ENCODE peak calls at places on chromosomes 6 and 20, in ten cellular contexts. Z is B cell, I is breast epithelium, A is BE2C, R is tibial artery, S is foreskin fibroblast, D is IMR-90, T is neural crest cell, O is ascending aorta, P is MM.1S. J is an unnamed sample.

GRCh38 chr20:1857403-1857941 is 37.7 kb upstream of the SIRPA start:
- DNase-seq in Z (no peak), I (no peak), A (no peak), R (no peak), S (no peak), D (no peak), T (no peak), O (no peak), P (no peak), J (no peak)

GRCh38 chr6:148818939-148819575 is 72.2 kb downstream of the UST start:
- DNase-seq in Z (no peak), I (no peak), A (no peak), R (no peak), S (no peak), D (no peak), T (no peak), O (no peak), P (no peak), J (no peak)

GRCh38 chr6:167573461-167574215 is 248.8 kb downstream of the TTLL2 start:
- DNase-seq in Z (no peak), I (peak; percentile 30), A (no peak), R (peak; percentile 57), S (no peak), D (no peak), T (no peak), O (no peak), P (peak; percentile 7), J (no peak)

GRCh38 chr20:10672579-10673127 is 1.1 kb downstream of the JAG1 start:
- DNase-seq in Z (no peak), I (peak; percentile 56), A (peak; percentile 42), R (peak; percentile 58), S (peak; percentile 52), D (peak; percentile 67), T (peak; percentile 37), O (peak; percentile 81), P (peak; percentile 75), J (peak; percentile 77)

GRCh38 chr6:32203435-32204267 is 11.2 kb upstream of the GPSM3 start:
- DNase-seq in Z (no peak), I (no peak), A (no peak), R (no peak), S (no peak), D (no peak), T (no peak), O (no peak), P (no peak), J (no peak)

GRCh38 chr20:15673206-15673605 is 900.0 kb downstream of the KIF16B start:
- DNase-seq in Z (no peak), I (no peak), A (no peak), R (no peak), S (peak; percentile 60), D (peak; percentile 86), T (no peak), O (no peak), P (no peak), J (no peak)

GRCh38 chr6:33118525-33119123 is 42.8 kb downstream of the HLA-DPB1 start:
- DNase-seq in Z (no peak), I (no peak), A (no peak), R (no peak), S (peak; percentile 19), D (peak; percentile 49), T (no peak), O (no peak), P (peak; percentile 68), J (no peak)

GRCh38 chr20:24289737-24290481 is 179.5 kb upstream of the SYNDIG1 start:
- DNase-seq in Z (no peak), I (no peak), A (no peak), R (no peak), S (no peak), D (no peak), T (no peak), O (no peak), P (no peak), J (peak; percentile 58)

GRCh38 chr6:64220776-64221175 is 585.2 kb downstream of the PHF3 start:
- DNase-seq in Z (no peak), I (no peak), A (no peak), R (no peak), S (no peak), D (peak; percentile 42), T (no peak), O (no peak), P (no peak), J (no peak)

GRCh38 chr20:42401598-42401997 is 783.4 kb upstream of the CHD6 start:
- DNase-seq in Z (no peak), I (no peak), A (no peak), R (no peak), S (no peak), D (no peak), T (no peak), O (no peak), P (no peak), J (no peak)

GRCh38 chr20:46401478-46401860 is 4.9 kb downstream of the ELMO2 start:
- DNase-seq in Z (no peak), I (no peak), A (no peak), R (no peak), S (no peak), D (no peak), T (no peak), O (no peak), P (peak; percentile 79), J (peak; percentile 56)

GRCh38 chr20:5933802-5934436 is 16.4 kb downstream of the TRMT6 start:
- DNase-seq in Z (no peak), I (no peak), A (peak; percentile 42), R (no peak), S (no peak), D (no peak), T (no peak), O (no peak), P (peak; percentile 20), J (peak; percentile 42)
- TF ChIP-seq CTCF in Z (no peak), I (no peak), A (peak; percentile 63), R (no peak), S (no peak), D (no peak), T (peak; percentile 24), O (no peak), P (peak; percentile 27), J (peak; percentile 21)

DNA sequence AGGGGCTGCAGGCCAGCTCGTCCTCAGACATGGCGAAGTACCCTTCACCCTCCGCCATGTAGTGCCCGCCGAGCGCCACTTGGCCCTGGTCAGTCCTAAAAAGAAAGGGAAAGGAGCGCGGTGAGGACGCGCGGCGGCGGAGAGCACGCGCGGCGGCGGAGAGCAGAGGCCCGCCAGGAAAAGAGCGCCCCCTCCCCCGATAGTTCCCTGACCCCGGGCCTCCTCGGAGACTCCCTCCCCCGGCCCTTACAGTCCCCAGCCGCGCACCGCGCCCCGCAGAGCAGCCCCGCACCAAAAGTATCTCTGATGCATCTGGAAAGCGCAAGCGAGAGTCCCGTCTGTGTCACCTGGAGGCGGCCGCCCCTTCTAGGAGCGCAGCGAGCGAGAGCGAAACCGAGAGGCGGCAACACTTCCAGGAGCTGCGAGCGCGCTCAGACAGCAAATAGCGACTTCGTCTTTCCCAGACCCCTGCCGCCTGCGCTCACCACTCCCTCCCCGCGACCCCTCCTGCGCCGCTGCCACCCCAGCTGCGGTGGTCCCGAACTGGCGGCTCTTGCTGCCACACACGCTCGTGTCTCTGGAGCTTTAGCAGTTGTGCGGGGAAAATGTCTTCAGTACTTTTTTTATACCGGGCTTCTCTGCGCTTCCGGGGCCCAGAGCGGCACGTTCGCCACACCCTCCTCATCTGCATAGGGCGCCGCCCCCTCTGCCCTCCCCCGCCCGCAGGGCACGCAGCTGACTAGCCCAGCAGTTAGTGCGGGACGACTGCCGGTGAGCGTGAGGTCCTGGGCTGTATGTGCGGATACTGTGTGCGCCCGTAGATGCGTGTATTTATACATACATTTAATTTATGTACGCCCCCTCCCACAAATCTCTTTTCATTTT is at the start of gene TENT5A:
- DNase-seq in Z (peak; percentile 89), I (peak; percentile 94), A (peak; percentile 95), R (peak; percentile 96), S (peak; percentile 92), D (peak; percentile 88), T (peak; percentile 82), O (peak; percentile 96), P (peak; percentile 87), J (peak; percentile 88)
- TF ChIP-seq CTCF in Z (peak; percentile 33), I (no peak), A (peak; percentile 18), R (no peak), S (no peak), D (no peak), T (peak; percentile 47), O (peak; percentile 11), P (no peak), J (no peak)

DNA sequence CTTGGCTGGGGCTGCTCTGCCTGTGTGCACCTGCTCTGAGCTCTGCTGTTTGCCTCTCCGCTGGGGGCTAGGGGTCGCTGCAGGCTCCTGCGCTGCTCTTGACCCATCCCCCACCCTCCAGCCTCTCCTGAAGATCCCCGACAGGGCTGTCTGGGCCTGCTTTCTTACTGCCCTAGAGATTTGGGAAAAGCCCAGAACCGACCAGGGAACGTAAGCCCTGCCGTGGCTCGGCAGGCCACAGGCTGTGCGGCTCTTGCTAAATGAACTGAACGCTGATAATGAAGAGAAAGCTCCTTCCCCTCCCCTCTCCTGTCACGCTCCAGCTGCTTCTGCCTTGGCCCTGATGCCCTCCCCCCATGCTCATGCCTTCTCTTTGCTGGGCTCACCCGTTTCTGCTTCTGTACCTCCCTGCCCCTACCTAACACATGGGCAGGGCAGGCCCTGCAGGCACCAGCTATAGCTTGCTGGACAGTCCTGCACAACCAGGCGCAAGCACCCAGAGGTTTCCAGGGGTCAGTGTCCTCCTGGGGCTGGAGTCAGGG is 32.0 kb upstream of the PCMTD2 start:
- DNase-seq in Z (no peak), I (no peak), A (peak; percentile 78), R (no peak), S (peak; percentile 14), D (peak; percentile 46), T (peak; percentile 66), O (no peak), P (no peak), J (no peak)
- TF ChIP-seq CTCF in Z (no peak), I (no peak), A (peak; percentile 71), R (no peak), S (peak; percentile 24), D (peak; percentile 47), T (peak; percentile 55), O (no peak), P (no peak), J (no peak)

GRCh38 chr6:125784365-125784764 is 6.4 kb upstream of the NCOA7 start:
- DNase-seq in Z (no peak), I (no peak), A (no peak), R (no peak), S (peak; percentile 22), D (peak; percentile 66), T (no peak), O (no peak), P (no peak), J (no peak)

GRCh38 chr6:125790403-125791150 is at the start of gene NCOA7:
- DNase-seq in Z (peak; percentile 72), I (peak; percentile 69), A (peak; percentile 80), R (peak; percentile 83), S (peak; percentile 79), D (peak; percentile 67), T (peak; percentile 54), O (peak; percentile 87), P (peak; percentile 78), J (peak; percentile 80)

GRCh38 chr6:125789167-125789566 is 1.6 kb upstream of the NCOA7 start:
- DNase-seq in Z (no peak), I (no peak), A (no peak), R (peak; percentile 59), S (no peak), D (no peak), T (no peak), O (no peak), P (no peak), J (no peak)

GRCh38 chr6:125789576-125790402 is 971 bp upstream of the NCOA7 start:
- DNase-seq in Z (peak; percentile 52), I (no peak), A (peak; percentile 66), R (peak; percentile 74), S (no peak), D (peak; percentile 44), T (peak; percentile 20), O (peak; percentile 79), P (peak; percentile 58), J (peak; percentile 54)

GRCh38 chr6:125787791-125788190 is 3.0 kb upstream of the NCOA7 start:
- DNase-seq in Z (no peak), I (no peak), A (no peak), R (no peak), S (no peak), D (peak; percentile 54), T (no peak), O (no peak), P (no peak), J (no peak)
- TF ChIP-seq CTCF in Z (no peak), I (no peak), A (peak; percentile 21), R (no peak), S (peak; percentile 13), D (peak; percentile 51), T (peak; percentile 18), O (peak; percentile 8), P (no peak), J (no peak)